ENCODE peak calls at places on chromosomes 1 and 21, in five cellular contexts. D is iPS-NIHi11, U is AG08396, W is head of caudate nucleus, C is epithelial cell of esophagus. S is an unnamed sample.

GRCh38 chr1:229379901-229380300 is 37.1 kb upstream of the CCSAP start:
- DNase-seq in D (no peak), U (no peak), W (no peak), C (no peak), S (no peak)

GRCh38 chr1:157155658-157156057 is 17.5 kb upstream of the ETV3 start:
- DNase-seq in D (peak), U (no peak), W (no peak), C (no peak), S (no peak)

GRCh38 chr1:210571356-210572334 is 242.9 kb downstream of the HHAT start:
- DNase-seq in D (no peak), U (no peak), W (no peak), C (no peak), S (no peak)

GRCh38 chr21:42047821-42048613 is 23.1 kb upstream of the UMODL1 start:
- DNase-seq in D (no peak), U (peak), W (peak), C (no peak), S (no peak)

GRCh38 chr1:7401814-7402547 is 369.1 kb upstream of the VAMP3 start:
- DNase-seq in D (no peak), U (peak), W (peak), C (peak), S (no peak)

GRCh38 chr1:16145030-16145987 is 10.6 kb downstream of the EPHA2 start:
- DNase-seq in D (peak), U (peak), W (no peak), C (peak), S (no peak)

GRCh38 chr1:150021191-150021688 is 10.7 kb upstream of the OTUD7B start:
- DNase-seq in D (no peak), U (no peak), W (no peak), C (peak), S (no peak)

GRCh38 chr1:34590211-34590623 is 164.6 kb upstream of the GJB5 start:
- DNase-seq in D (peak), U (no peak), W (peak), C (peak), S (no peak)

GRCh38 chr21:46409641-46410406 is 48.9 kb upstream of the DIP2A start:
- DNase-seq in D (peak), U (no peak), W (no peak), C (no peak), S (no peak)

GRCh38 chr1:230030122-230030821 is 36.8 kb upstream of the GALNT2 start:
- DNase-seq in D (no peak), U (no peak), W (no peak), C (no peak), S (no peak)

GRCh38 chr1:228340686-228341449 is 65.8 kb downstream of the TRIM11 start:
- DNase-seq in D (peak), U (no peak), W (no peak), C (no peak), S (no peak)

GRCh38 chr1:74908797-74909196 is 175.8 kb downstream of the TYW3 start:
- DNase-seq in D (no peak), U (no peak), W (no peak), C (no peak), S (no peak)

GRCh38 chr1:24990136-24990535 is 60.1 kb upstream of the RUNX3 start:
- DNase-seq in D (no peak), U (no peak), W (no peak), C (no peak), S (no peak)

GRCh38 chr1:29632436-29633270 is 396.3 kb downstream of the PTPRU start:
- DNase-seq in D (no peak), U (no peak), W (no peak), C (no peak), S (no peak)

GRCh38 chr1:59055908-59056719 is 240.8 kb upstream of the FGGY start:
- DNase-seq in D (no peak), U (no peak), W (no peak), C (no peak), S (no peak)

GRCh38 chr1:229158317-229159294 is 112.3 kb upstream of the RAB4A start:
- DNase-seq in D (no peak), U (no peak), W (no peak), C (no peak), S (no peak)

GRCh38 chr21:17451364-17451869 is 61.4 kb upstream of the CXADR start:
- DNase-seq in D (no peak), U (peak), W (peak), C (peak), S (no peak)

GRCh38 chr1:151058682-151059341 is 610 bp downstream of the CDC42SE1 start:
- DNase-seq in D (peak), U (peak), W (peak), C (peak), S (no peak)

GRCh38 chr1:94045465-94046056 is 75.4 kb downstream of the ABCA4 start:
- DNase-seq in D (peak), U (peak), W (peak), C (peak), S (no peak)

GRCh38 chr1:198892065-198892464 is 253.2 kb downstream of the PTPRC start:
- DNase-seq in D (peak), U (peak), W (no peak), C (no peak), S (no peak)

GRCh38 chr1:179043266-179043665 is 17.6 kb downstream of the FAM20B start:
- DNase-seq in D (no peak), U (no peak), W (no peak), C (no peak), S (no peak)

GRCh38 chr1:31416101-31416736 is 3.2 kb downstream of the SERINC2 start:
- DNase-seq in D (no peak), U (no peak), W (no peak), C (peak), S (no peak)

GRCh38 chr1:201656670-201657032 is 117.7 kb downstream of the NAV1 start:
- DNase-seq in D (no peak), U (no peak), W (no peak), C (no peak), S (no peak)

GRCh38 chr1:22236151-22236550 is 93.3 kb upstream of the WNT4 start:
- DNase-seq in D (no peak), U (no peak), W (no peak), C (no peak), S (no peak)

GRCh38 chr1:43521716-43522115 is 9.0 kb upstream of the PTPRF start:
- DNase-seq in D (no peak), U (no peak), W (no peak), C (no peak), S (no peak)

GRCh38 chr1:230231739-230232075 is 164.7 kb downstream of the GALNT2 start:
- DNase-seq in D (no peak), U (peak), W (peak), C (peak), S (no peak)

GRCh38 chr1:231584117-231584516 is 42.5 kb upstream of the DISC1 start:
- DNase-seq in D (no peak), U (peak), W (peak), C (peak), S (no peak)

GRCh38 chr21:43703068-43703880 is 15.7 kb upstream of the PDXK start:
- DNase-seq in D (peak), U (no peak), W (peak), C (peak), S (no peak)

GRCh38 chr1:241992734-241993133 is 6.2 kb downstream of the MAP1LC3C start:
- DNase-seq in D (no peak), U (no peak), W (no peak), C (peak), S (no peak)

GRCh38 chr1:83692524-83693336 is 306.2 kb downstream of the TTLL7 start:
- DNase-seq in D (peak), U (peak), W (peak), C (peak), S (no peak)

GRCh38 chr1:145983959-145984830 is 12.2 kb downstream of the TXNIP start:
- DNase-seq in D (no peak), U (no peak), W (no peak), C (peak), S (no peak)

S was measured in CD4-positive, alpha-beta T cell.